ENCODE peak calls at places on chromosomes 1 and 21, in eight cellular contexts. P is suprapubic skin, R is body of pancreas, D is transverse colon, Z is right lobe of liver, H is tibial nerve, S is spleen, J is uterus. U is an unnamed sample. For H3K9me3, the result is how much of the 10 kb centered on the place peaks cover.

GRCh38 chr1:184545601-184546000 is 158.8 kb downstream of the C1orf21 start:
- DNase-seq in J (no peak), S (no peak), P (no peak), Z (no peak), R (no peak), D (no peak), H (no peak), U (no peak)

GRCh38 chr1:192739476-192740184 is 69.2 kb upstream of the RGS2 start:
- DNase-seq in J (no peak), H (no peak), S (no peak), D (no peak), Z (no peak), R (no peak), P (no peak), U (no peak)

GRCh38 chr1:155741908-155742307 is 53.0 kb downstream of the DAP3 start:
- DNase-seq in Z (no peak), S (no peak), D (no peak), J (no peak), H (no peak), P (no peak), R (no peak), U (no peak)

GRCh38 chr1:38152351-38153082 is 105.9 kb upstream of the POU3F1 start:
- DNase-seq in J (no peak), Z (no peak), H (no peak), S (no peak), P (no peak), D (no peak), R (no peak), U (no peak)

GRCh38 chr21:44911384-44912157 is 9.1 kb downstream of the ITGB2 start:
- DNase-seq in R (peak), H (peak), S (peak), Z (peak), D (peak), P (no peak), J (peak), U (peak)

GRCh38 chr1:46480959-46481646 is 8.5 kb upstream of the DMBX1 start:
- DNase-seq in S (peak), P (no peak), Z (no peak), R (no peak), J (no peak), H (no peak), D (no peak), U (no peak)

GRCh38 chr1:225479341-225479740 is 51.5 kb upstream of the LBR start:
- DNase-seq in S (no peak), D (no peak), R (no peak), P (no peak), Z (no peak), J (no peak), H (no peak), U (no peak)

GRCh38 chr1:8598783-8599182 is 218.7 kb downstream of the RERE start:
- DNase-seq in Z (no peak), J (peak), P (no peak), S (no peak), D (no peak), H (no peak), R (no peak), U (peak)

GRCh38 chr1:65681101-65681500 is 111.6 kb upstream of the PDE4B start:
- DNase-seq in D (no peak), H (no peak), P (no peak), R (no peak), J (no peak), Z (no peak), S (no peak), U (no peak)

GRCh38 chr1:78543941-78544630 is 53.3 kb downstream of the PTGFR start:
- DNase-seq in Z (no peak), H (no peak), P (no peak), S (no peak), J (no peak), R (no peak), D (no peak), U (no peak)

GRCh38 chr1:41626616-41627375 is 142.3 kb upstream of the EDN2 start:
- DNase-seq in H (no peak), P (peak), S (no peak), J (no peak), R (no peak), Z (no peak), D (no peak), U (no peak)

GRCh38 chr1:26259005-26259404 is 20.9 kb upstream of the SH3BGRL3 start:
- DNase-seq in H (no peak), J (no peak), Z (no peak), D (no peak), R (no peak), S (no peak), P (no peak), U (no peak)

GRCh38 chr1:78664763-78665162 is 15.1 kb downstream of the IFI44 start:
- DNase-seq in D (no peak), S (no peak), J (no peak), R (no peak), Z (no peak), P (no peak), H (no peak), U (no peak)

GRCh38 chr1:64511054-64511453 is 41.1 kb downstream of the CACHD1 start:
- DNase-seq in P (no peak), H (no peak), Z (no peak), R (no peak), S (no peak), D (no peak), J (no peak), U (no peak)

GRCh38 chr1:118948351-118948750 is 39.8 kb downstream of the TBX15 start:
- DNase-seq in Z (no peak), D (no peak), P (no peak), H (no peak), S (no peak), R (no peak), J (no peak), U (no peak)

GRCh38 chr1:1085911-1086841 is 12.1 kb upstream of the RNF223 start:
- DNase-seq in P (no peak), H (no peak), D (peak), S (peak), J (peak), R (no peak), Z (no peak), U (no peak)
- TF ChIP-seq POLR2A in P (no peak), H (no peak), D (no peak), S (no peak), J (no peak), R (no peak), Z (no peak), U (no peak)

DNA sequence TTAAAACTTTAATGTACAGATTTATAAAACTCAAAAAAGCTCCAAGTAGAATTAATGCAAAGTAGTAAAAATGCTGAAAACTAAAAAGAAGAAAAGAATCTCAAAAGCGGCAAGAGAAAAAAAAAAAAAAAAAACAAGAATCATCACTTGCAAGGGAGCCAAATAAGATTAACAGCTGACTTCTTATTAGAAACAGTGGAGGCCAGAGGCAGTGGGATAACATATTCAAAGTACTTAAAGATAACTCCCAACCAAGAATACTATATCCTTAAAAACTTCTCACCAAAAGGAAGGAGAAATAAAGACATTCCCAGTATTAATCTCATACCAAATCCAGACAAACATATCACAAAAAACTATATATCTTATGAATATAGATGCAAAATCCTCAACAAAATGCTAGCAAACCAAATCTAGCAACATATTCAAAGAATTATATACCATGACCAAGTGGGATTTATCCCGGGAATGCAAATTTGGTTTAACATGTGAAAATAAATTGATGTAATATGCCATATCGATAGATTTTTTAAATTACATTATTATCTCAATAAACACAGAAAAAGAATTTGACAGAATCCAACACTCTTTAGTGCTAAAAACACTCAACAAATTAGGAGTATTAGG is 62.7 kb downstream of the CAMK2N1 start:
- DNase-seq in P (no peak), J (no peak), R (no peak), H (no peak), D (no peak), Z (no peak), S (no peak), U (no peak)
- H3K9me3 ChIP-seq in P (under half), J (under half), R (under half), H (under half), D (under half), Z (under half), S (under half), U (under half)

DNA sequence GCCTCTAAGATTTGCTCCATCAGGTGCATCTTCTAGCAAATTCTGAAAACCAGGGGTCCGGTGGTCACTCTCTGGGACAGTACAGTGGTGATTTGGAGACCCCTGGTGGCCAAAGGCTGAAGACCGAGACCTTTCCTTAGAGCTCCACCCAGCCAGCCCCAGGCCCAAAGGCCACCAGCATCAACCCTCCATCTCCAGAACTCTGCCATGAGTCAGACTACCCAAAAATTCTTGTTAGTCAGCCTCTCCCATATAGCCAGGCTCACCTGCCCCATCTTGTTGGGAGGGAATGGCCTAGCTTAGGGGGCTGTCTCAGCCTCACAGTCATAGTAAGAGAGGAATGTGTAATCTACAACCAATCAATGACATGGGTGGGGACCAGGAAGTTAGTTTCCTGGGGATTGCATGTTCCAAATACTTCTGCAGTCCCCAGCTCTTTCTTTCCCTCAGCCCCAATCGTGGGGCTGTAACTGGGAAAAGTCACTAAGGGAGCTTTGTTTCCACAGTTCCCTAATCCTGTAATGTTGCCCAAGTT is 9.8 kb upstream of the COL8A2 start:
- DNase-seq in Z (no peak), R (peak), H (peak), S (no peak), J (peak), P (no peak), D (peak), U (peak)
- TF ChIP-seq POLR2A in Z (no peak), R (no peak), H (no peak), S (no peak), J (no peak), P (no peak), D (no peak), U (no peak)

DNA sequence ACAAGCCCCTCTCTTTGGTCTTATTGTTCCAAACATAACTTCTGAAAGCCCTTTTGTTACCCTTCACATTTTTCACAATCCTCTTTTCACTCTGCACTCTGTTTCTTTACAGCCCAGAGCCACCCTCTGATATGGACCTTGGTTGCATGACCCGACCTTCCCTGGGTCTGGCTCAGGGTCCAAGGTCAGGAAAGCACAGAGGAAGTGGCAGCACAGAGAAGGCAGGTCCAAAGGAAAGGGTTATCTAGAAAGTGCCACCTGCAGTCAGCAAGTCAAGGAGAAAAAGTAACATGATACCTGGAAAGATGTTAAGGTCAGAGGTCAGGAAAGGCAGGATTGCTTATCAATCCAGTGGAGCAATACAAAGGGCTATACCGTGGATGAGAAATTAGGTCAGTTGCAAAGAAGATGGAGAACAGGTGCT is 18.4 kb downstream of the BCAR3 start:
- DNase-seq in D (no peak), H (no peak), Z (no peak), R (no peak), P (no peak), S (no peak), J (no peak), U (no peak)
- H3K9me3 ChIP-seq in D (under half), H (under half), Z (under half), R (under half), P (under half), S (under half), J (under half), U (under half)

DNA sequence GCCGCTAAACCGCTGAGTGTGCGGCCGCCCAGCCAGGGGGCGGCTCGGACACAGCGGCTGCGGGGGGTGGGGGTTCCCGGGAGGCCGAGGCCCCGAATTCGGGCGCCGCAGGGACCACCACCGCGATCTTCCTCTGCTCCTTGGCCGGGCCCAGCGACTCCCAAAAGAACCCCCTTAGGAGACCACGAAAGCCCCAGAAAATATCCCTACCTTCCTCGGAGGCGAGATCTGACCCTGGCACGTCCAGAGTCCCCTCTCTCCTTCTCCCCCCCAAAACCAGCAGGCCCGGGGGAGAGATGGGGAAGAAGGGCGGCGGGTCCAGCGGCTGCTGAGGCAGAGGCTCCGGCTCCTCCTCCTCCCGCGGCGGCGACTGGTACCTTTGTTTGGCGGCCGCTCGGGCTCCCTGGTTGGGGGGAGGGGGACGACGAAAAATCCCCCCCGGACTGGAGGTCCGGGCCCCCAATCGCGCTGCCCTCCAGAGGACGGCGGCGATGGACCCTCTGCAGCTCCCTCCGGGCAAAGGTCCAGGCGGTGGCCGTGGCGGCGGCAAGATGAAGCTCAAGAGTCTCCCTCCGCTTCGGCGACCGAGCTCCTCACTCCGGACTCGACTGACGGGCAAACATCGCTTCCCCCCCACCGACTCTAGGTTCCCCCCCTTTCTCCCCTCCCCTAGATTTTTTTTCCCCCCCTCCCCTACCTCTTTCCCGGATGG is at the start of gene ARID4B:
- DNase-seq in H (no peak), P (peak), R (no peak), Z (peak), D (no peak), J (no peak), S (peak), U (no peak)
- TF ChIP-seq POLR2A in H (peak), P (peak), R (peak), Z (peak), D (peak), J (peak), S (peak), U (peak)

GRCh38 chr1:81369814-81370213 is 430.9 kb upstream of the ADGRL2 start:
- DNase-seq in Z (no peak), D (no peak), S (no peak), J (no peak), P (no peak), R (no peak), H (no peak), U (no peak)
- H3K9me3 ChIP-seq in Z (under half), D (under half), S (under half), J (under half), P (under half), R (under half), H (under half), U (under half)

DNA sequence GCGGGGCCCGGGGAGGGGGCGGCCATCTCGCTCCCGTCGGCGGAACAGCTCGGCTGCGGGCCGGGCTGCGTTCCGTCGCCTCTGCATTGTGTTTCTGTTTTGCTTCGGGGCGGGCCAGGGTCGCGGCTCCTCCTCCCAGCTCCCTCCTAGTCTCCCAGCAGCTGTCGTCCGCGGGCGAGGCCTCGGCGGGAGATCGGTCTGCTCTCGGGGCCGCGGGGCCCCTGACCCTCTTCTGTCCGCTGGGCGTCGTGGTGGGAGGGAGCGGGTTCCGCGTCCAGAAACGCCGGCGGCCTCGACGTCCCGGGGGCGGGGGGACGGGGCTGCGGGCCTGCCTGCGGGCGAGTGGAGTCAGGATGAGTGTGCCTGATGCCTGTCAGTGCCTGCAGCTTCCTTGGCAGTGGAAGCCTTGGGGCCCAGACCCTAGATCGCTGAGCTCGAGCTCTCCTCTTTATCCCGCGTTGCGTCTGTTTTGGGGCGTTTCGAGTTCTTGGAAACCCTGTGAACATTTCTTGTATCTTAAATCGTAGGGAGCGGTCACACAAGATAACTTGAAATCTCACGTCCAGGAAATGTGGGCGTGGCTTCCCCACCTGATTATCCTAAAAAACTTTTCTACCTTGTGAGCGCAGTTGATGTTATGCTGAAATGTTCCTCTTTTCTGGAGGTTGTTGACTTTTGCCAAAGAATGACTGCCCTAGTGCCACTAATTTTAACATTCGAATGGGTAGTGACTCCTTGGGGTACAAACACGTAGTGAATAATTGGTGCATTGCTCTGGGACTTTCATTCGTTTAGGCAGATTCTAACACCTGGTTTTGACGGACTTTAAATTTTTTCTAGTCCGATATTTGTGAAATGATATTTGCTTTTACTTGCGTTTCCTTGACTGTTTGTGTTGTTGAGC is 676 bp downstream of the MORC3 start:
- DNase-seq in S (peak), H (peak), Z (peak), D (peak), P (peak), R (peak), J (peak), U (peak)
- TF ChIP-seq POLR2A in S (no peak), H (no peak), Z (no peak), D (no peak), P (no peak), R (no peak), J (peak), U (peak)

DNA sequence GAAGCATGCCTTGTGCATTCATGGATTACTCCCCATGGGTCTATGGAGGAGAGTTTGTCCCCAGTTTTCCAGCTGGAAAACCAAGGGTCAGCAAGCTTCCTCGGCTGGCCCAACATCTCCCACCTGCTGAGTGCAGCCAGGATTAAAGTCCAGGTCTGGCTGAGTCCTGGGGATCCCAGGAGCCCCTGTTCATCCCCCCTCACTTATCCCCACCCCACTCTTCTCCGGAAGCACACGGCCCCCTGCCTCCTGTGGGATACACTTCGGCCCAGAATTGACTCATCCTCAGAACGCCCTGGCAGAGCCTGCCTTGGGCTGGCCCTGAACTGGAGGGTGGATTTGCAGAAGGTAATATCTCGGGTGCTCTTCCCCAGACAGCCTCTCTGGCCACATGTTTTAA is 276.1 kb downstream of the NPHP4 start:
- DNase-seq in P (peak), J (no peak), H (no peak), S (no peak), Z (no peak), R (no peak), D (no peak), U (no peak)
- H3K9me3 ChIP-seq in P (under half), J (under half), H (under half), S (under half), Z (under half), R (under half), D (under half), U (under half)